ENCODE peak calls at places on chromosomes 12 and 14, in seven cellular contexts. Z is uterus; Y is lung; C is coronary artery; G is keratinocyte; L is CD8-positive, alpha-beta T cell; B is thoracic aorta. H is an unnamed sample.

GRCh38 chr12:26701604-26702215 is 131.3 kb downstream of the ITPR2 start:
- DNase-seq in Z (no peak), Y (no peak), C (no peak), G (peak), L (no peak), B (no peak), H (no peak)

GRCh38 chr14:34665785-34666425 is 36.0 kb upstream of the SNX6 start:
- DNase-seq in Z (no peak), Y (no peak), C (no peak), G (no peak), L (peak), B (no peak), H (no peak)

GRCh38 chr12:40013847-40014246 is 92.0 kb downstream of the SLC2A13 start:
- DNase-seq in Z (no peak), Y (no peak), C (no peak), G (no peak), L (no peak), B (no peak), H (no peak)

GRCh38 chr14:34030864-34031263 is 80.0 kb upstream of the EGLN3 start:
- DNase-seq in Z (peak), Y (no peak), C (no peak), G (no peak), L (no peak), B (no peak), H (no peak)

GRCh38 chr12:76790564-76791552 is 26.9 kb downstream of the ZDHHC17 start:
- DNase-seq in Z (no peak), Y (no peak), C (no peak), G (no peak), L (no peak), B (no peak), H (no peak)

GRCh38 chr12:19643635-19644034 is 204.3 kb downstream of the AEBP2 start:
- DNase-seq in Z (no peak), Y (no peak), C (no peak), G (no peak), L (no peak), B (no peak), H (no peak)

GRCh38 chr12:55724226-55724939 is 4.2 kb downstream of the RDH5 start:
- DNase-seq in Z (no peak), Y (peak), C (no peak), G (no peak), L (peak), B (no peak), H (peak)

GRCh38 chr12:29223431-29223830 is 74.4 kb downstream of the FAR2 start:
- DNase-seq in Z (no peak), Y (no peak), C (no peak), G (no peak), L (no peak), B (no peak), H (no peak)

GRCh38 chr12:85394809-85395208 is 114.8 kb downstream of the ALX1 start:
- DNase-seq in Z (no peak), Y (no peak), C (no peak), G (no peak), L (no peak), B (no peak), H (no peak)

GRCh38 chr12:43338848-43339526 is 213.0 kb downstream of the ADAMTS20 start:
- DNase-seq in Z (no peak), Y (no peak), C (no peak), G (no peak), L (no peak), B (no peak), H (no peak)

GRCh38 chr12:43332977-43333649 is 218.9 kb downstream of the ADAMTS20 start:
- DNase-seq in Z (no peak), Y (no peak), C (no peak), G (no peak), L (no peak), B (no peak), H (no peak)

GRCh38 chr12:43333650-43334043 is 218.4 kb downstream of the ADAMTS20 start:
- DNase-seq in Z (no peak), Y (no peak), C (no peak), G (no peak), L (no peak), B (no peak), H (no peak)

GRCh38 chr12:43336962-43337555 is 214.9 kb downstream of the ADAMTS20 start:
- DNase-seq in Z (no peak), Y (no peak), C (no peak), G (no peak), L (no peak), B (no peak), H (no peak)

DNA sequence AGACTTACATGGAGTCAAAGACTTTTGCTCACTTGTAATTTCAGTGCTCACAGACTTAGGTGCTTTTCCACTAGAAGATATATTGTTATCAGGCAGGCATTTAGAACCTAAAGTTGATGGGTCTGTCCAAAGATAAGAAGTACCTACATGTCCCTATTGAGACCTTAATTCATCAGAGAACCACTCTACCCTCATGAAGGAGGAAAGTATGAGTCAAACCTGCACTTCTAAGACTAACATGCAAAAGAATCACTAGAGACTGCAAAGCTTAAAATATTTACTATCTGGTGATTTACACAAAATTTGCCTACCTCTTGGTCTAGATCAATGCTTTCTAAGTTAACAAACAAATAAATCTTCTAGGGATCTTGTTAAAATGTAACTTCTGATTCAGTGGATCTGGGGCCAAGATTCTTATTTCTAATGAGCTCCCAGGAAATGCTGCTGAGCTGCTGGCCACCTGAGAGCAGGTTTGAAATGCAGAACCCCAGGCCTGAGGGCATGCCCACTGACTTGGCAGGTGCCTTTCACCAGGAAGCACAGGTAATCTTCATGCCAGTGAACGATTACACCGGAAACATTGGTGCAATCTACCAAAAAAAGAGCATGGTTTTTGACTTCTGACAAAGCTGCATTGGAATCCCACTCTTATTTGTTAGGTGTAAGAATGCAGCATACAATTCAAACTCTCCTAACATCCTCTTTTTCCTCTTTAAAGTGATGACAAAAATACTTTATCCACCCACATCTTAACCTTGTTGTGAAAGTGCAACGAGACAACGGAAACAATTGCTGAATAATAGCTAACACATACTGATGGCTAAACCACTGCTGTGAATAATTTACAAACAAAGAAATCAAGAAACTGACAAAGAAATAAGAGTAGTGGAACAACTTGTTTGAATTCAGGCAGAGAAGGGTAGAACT is 214.2 kb downstream of the ADAMTS20 start:
- DNase-seq in Z (no peak), Y (no peak), C (no peak), G (no peak), L (no peak), B (no peak), H (no peak)
- H3K27ac ChIP-seq in Z (peak), Y (peak), C (no peak), G (no peak), L (no peak), B (no peak), H (no peak)

GRCh38 chr14:53151867-53152626 is 1.1 kb downstream of the DDHD1 start:
- DNase-seq in Z (peak), Y (peak), C (peak), G (no peak), L (peak), B (no peak), H (no peak)
- TF ChIP-seq CTCF in Z (no peak), Y (no peak), C (no peak), G (no peak), L (peak), B (peak), H (no peak)

DNA sequence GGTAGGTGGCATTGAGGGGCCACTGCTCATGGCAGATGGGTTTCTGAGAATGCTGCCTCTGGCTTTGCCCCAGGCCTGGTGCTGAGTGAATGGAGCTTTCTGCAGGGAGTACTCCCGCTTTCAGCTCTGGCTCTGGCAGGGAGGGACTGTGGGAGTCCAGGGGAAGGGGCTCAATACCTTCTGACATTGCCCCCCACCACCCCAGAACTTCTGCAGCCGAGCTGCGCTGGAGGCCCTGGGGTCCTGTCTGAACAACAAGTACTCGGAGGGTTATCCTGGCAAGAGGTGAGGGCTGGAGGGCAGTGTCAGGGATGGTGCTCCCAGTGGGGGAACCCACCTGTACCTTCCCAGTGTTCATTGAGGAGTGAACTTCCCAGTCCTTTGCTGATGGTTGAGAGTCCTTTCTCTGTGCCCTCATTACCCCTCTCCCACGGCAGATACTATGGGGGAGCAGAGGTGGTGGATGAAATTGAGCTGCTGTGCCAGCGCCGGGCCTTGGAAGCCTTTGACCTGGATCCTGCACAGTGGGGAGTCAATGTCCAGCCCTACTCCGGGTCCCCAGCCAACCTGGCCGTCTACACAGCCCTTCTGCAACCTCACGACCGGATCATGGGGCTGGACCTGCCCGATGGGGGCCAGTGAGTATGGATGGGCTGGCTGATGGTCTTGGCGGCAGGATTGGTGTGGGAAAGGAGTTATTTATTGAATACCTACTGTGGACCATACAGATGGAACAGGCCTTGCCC is 1.9 kb downstream of the SHMT2 start:
- DNase-seq in Z (no peak), Y (no peak), C (no peak), G (no peak), L (no peak), B (no peak), H (no peak)
- H3K27ac ChIP-seq in Z (no peak), Y (no peak), C (peak), G (no peak), L (no peak), B (no peak), H (no peak)

DNA sequence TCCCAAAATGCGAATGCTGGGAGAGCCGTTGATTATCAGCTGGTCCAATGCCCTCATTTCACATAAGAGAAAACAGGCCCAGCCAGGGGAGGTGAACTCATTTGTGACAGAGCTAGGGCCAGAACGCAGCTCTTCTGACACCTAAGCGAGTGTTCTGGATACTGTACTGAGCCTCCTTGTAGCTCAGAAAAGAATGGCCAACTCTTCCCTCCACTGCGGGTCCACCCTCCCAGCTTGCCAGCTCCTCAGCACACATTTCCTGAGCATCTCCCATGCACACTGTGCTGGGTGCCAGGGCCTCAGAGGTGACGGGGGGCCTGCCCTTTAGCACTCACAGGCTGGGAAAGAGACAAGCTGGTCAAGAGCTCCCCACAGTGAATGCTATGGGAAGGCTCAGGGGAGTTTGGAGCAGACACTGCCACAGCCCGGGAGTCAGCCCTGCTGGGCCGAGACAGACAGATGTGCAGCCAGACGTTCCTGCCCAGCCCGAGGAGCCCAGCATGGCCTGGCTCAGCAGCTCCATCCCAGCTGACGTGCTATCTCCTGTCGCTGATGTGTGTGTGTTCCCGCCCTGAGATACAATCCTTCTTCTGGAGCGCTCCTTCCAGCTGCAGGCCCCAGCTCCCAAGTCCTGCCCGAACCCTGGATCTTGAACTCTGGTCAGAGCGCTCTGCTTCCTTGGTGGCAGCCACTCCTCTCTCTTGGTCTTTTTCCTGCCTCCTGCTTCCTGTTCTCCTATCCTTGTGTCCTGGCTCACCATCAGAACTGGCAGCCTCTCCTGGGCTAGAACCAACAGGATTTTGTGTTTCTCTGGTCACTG is 3.6 kb downstream of the CMTM5 start:
- DNase-seq in Z (no peak), Y (no peak), C (no peak), G (no peak), L (no peak), B (no peak), H (no peak)
- TF ChIP-seq CTCF in Z (no peak), Y (no peak), C (no peak), G (no peak), L (no peak), B (no peak), H (no peak)

GRCh38 chr14:54730156-54730961 is 163.4 kb downstream of the SAMD4A start:
- DNase-seq in Z (no peak), Y (no peak), C (no peak), G (no peak), L (no peak), B (no peak), H (no peak)
- H3K27ac ChIP-seq in Z (peak), Y (peak), C (no peak), G (no peak), L (no peak), B (peak), H (peak)

GRCh38 chr12:11535127-11535526 is 114.3 kb upstream of the ETV6 start:
- DNase-seq in Z (no peak), Y (no peak), C (no peak), G (no peak), L (no peak), B (no peak), H (no peak)
- TF ChIP-seq CTCF in Z (no peak), Y (no peak), C (no peak), G (no peak), L (no peak), B (no peak), H (no peak)

GRCh38 chr12:69986109-69986508 is 161.1 kb downstream of the MYRFL start:
- DNase-seq in Z (no peak), Y (no peak), C (no peak), G (no peak), L (no peak), B (no peak), H (no peak)
- H3K27ac ChIP-seq in Z (no peak), Y (no peak), C (no peak), G (no peak), L (no peak), B (no peak), H (no peak)

GRCh38 chr12:52343550-52343949 is 22.4 kb upstream of the KRT83 start:
- DNase-seq in Z (no peak), Y (no peak), C (no peak), G (no peak), L (no peak), B (no peak), H (no peak)

GRCh38 chr12:52346596-52346995 is 20.7 kb downstream of the KRT85 start:
- DNase-seq in Z (no peak), Y (no peak), C (no peak), G (no peak), L (no peak), B (no peak), H (no peak)

GRCh38 chr12:52344111-52344510 is 22.9 kb upstream of the KRT83 start:
- DNase-seq in Z (no peak), Y (no peak), C (no peak), G (no peak), L (no peak), B (no peak), H (no peak)

GRCh38 chr12:52341066-52341580 is 19.9 kb upstream of the KRT83 start:
- DNase-seq in Z (no peak), Y (no peak), C (no peak), G (no peak), L (no peak), B (no peak), H (no peak)

GRCh38 chr12:52342781-52343490 is 21.7 kb upstream of the KRT83 start:
- DNase-seq in Z (no peak), Y (no peak), C (no peak), G (no peak), L (no peak), B (no peak), H (no peak)
- TF ChIP-seq CTCF in Z (no peak), Y (no peak), C (no peak), G (no peak), L (no peak), B (no peak), H (no peak)

DNA sequence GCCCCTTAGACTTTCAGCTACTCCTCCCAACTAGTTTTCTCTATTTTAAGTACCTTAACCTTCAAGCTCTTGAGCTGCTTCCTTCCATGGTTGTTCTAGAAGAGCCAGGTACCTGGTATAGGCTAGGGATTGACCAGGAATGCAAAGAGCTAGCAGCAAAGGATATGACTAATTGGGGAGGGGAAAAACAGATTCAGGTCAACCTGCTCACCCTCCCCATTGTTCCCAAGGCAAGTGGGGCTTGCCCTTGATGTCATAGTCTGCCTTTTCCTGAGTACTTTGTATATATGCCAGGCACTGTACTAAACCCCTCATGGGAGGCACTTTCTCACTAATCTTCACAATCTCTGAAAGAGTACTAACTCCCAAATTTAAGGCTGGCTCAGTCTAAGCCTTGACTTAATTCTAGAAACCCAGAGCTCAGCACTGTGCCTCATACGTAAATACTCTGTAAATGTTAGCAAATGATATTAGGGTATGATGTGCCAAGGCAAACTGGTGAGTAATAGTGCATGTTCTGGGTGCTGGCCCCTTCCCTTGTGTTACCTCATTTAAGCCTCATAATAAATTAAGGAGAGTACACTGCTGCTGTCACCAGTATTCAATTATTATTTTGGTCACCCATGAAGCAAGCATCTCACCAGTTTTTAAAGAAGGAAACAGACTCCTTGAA is 42.2 kb downstream of the SUDS3 start:
- DNase-seq in Z (no peak), Y (no peak), C (no peak), G (no peak), L (no peak), B (no peak), H (no peak)
- H3K27ac ChIP-seq in Z (no peak), Y (no peak), C (no peak), G (no peak), L (no peak), B (peak), H (no peak)